ENCODE peak calls at places on chromosomes 6 and 20, in eight cellular contexts. L is AG04450; J is KG1; K is GM13976; E is nucleus accumbens; R is CD8-positive, alpha-beta T cell; I is GM12865; M is HTR-8/SVneo. H is an unnamed sample.

GRCh38 chr20:19074828-19075516 is 137.5 kb upstream of the SLC24A3 start:
- DNase-seq in I (peak; percentile 87), E (no peak), K (peak; percentile 41), R (no peak), M (no peak), J (peak; percentile 79), L (no peak), H (no peak)

GRCh38 chr6:21987501-21987957 is 309.3 kb downstream of the PRL start:
- DNase-seq in L (peak; percentile 86), J (peak; percentile 35), M (peak; percentile 88), E (no peak), R (no peak), I (peak; percentile 58), K (peak; percentile 35), H (no peak)

GRCh38 chr20:46545077-46545826 is 5.2 kb downstream of the OCSTAMP start:
- DNase-seq in J (peak; percentile 53), R (no peak), I (peak; percentile 65), M (no peak), E (no peak), L (no peak), K (no peak), H (no peak)

GRCh38 chr6:37984578-37984977 is 165.1 kb downstream of the ZFAND3 start:
- DNase-seq in M (no peak), K (no peak), R (no peak), I (no peak), L (no peak), E (no peak), J (no peak), H (no peak)

GRCh38 chr6:79077680-79078056 is 386 bp downstream of the PHIP start:
- DNase-seq in J (no peak), I (no peak), L (no peak), M (peak; percentile 13), K (peak; percentile 67), E (no peak), R (peak; percentile 50), H (no peak)

GRCh38 chr6:64932486-64932885 is 774.5 kb downstream of the EYS start:
- DNase-seq in I (no peak), R (no peak), K (no peak), J (no peak), L (no peak), E (no peak), M (no peak), H (no peak)

GRCh38 chr20:37651932-37652331 is 41.9 kb upstream of the CTNNBL1 start:
- DNase-seq in E (no peak), J (no peak), K (peak; percentile 35), M (peak; percentile 78), L (no peak), R (no peak), I (peak; percentile 55), H (no peak)

GRCh38 chr6:136958168-136958567 is 36.1 kb downstream of the SLC35D3 start:
- DNase-seq in M (no peak), J (no peak), K (no peak), I (no peak), L (no peak), R (no peak), E (no peak), H (no peak)

GRCh38 chr6:33213166-33213988 is 5.1 kb downstream of the RING1 start:
- DNase-seq in I (no peak), M (no peak), R (peak; percentile 27), L (no peak), E (peak; percentile 49), J (no peak), K (peak; percentile 59), H (no peak)

GRCh38 chr6:48476257-48476656 is 365.3 kb upstream of the PTCHD4 start:
- DNase-seq in E (no peak), M (no peak), R (no peak), K (no peak), J (no peak), L (no peak), I (no peak), H (no peak)

GRCh38 chr6:252775-253526 is 39.3 kb upstream of the DUSP22 start:
- DNase-seq in K (no peak), M (no peak), E (no peak), I (peak; percentile 81), R (no peak), L (no peak), J (no peak), H (no peak)

GRCh38 chr6:160353950-160354496 is 5.8 kb downstream of the SLC22A3 start:
- DNase-seq in J (no peak), R (no peak), E (no peak), K (no peak), M (no peak), L (no peak), I (no peak), H (no peak)

GRCh38 chr6:89887452-89888137 is 6.7 kb upstream of the GJA10 start:
- DNase-seq in E (no peak), L (no peak), I (no peak), K (peak; percentile 28), J (no peak), R (no peak), M (no peak), H (no peak)

GRCh38 chr6:109034439-109035041 is 60.1 kb downstream of the SESN1 start:
- DNase-seq in R (no peak), J (no peak), K (no peak), I (no peak), M (no peak), L (no peak), E (no peak), H (no peak)

GRCh38 chr6:161750677-161751076 is 476.8 kb upstream of the AGPAT4 start:
- DNase-seq in K (no peak), I (no peak), M (peak; percentile 24), J (no peak), E (no peak), L (no peak), R (no peak), H (no peak)

GRCh38 chr6:168348186-168348585 is 28.6 kb upstream of the DACT2 start:
- DNase-seq in K (no peak), R (no peak), J (no peak), L (no peak), E (no peak), M (no peak), I (no peak), H (no peak)

GRCh38 chr20:55014766-55015165 is 539.4 kb downstream of the DOK5 start:
- DNase-seq in I (no peak), J (no peak), L (no peak), M (no peak), E (no peak), R (no peak), K (no peak), H (no peak)

GRCh38 chr6:154298297-154298696 is 58.3 kb downstream of the IPCEF1 start:
- DNase-seq in R (no peak), E (no peak), I (peak; percentile 54), M (no peak), J (no peak), L (no peak), K (no peak), H (no peak)

GRCh38 chr6:26594730-26595632 is 1.8 kb upstream of the ABT1 start:
- DNase-seq in R (no peak), M (no peak), L (no peak), J (no peak), I (peak; percentile 85), E (peak; percentile 6), K (no peak), H (no peak)